ENCODE peak calls at places on chromosomes 1 and 21, in nine cellular contexts. G, S, R, W, O, C, I, Q and U are unnamed samples.

GRCh38 chr1:64965239-64966157 is 851 bp downstream of the JAK1 start:
- DNase-seq in C (peak; percentile 73), G (peak; percentile 69), S (peak; percentile 69), R (peak; percentile 76), W (peak; percentile 58), O (peak; percentile 40), Q (peak; percentile 70), I (peak; percentile 75), U (peak; percentile 95)

GRCh38 chr1:70324683-70325082 is 29.8 kb downstream of the ANKRD13C start:
- DNase-seq in R (no peak), S (no peak), Q (no peak), G (no peak), O (no peak), W (no peak), C (no peak), I (no peak), U (no peak)

GRCh38 chr1:164617607-164618564 is 58.9 kb downstream of the PBX1 start:
- DNase-seq in S (no peak), C (no peak), O (no peak), R (peak; percentile 42), I (peak; percentile 43), G (no peak), Q (no peak), W (peak; percentile 44), U (no peak)

GRCh38 chr21:42556960-42557359 is 43.3 kb downstream of the SLC37A1 start:
- DNase-seq in W (no peak), G (peak; percentile 33), C (no peak), Q (peak; percentile 4), I (peak; percentile 8), S (no peak), O (no peak), R (no peak), U (peak; percentile 69)

GRCh38 chr1:231899713-231900112 is 273.1 kb downstream of the DISC1 start:
- DNase-seq in R (no peak), Q (no peak), S (no peak), C (no peak), W (no peak), I (no peak), O (no peak), G (no peak), U (no peak)

GRCh38 chr1:188986751-188987417 is 1490.8 kb downstream of the BRINP3 start:
- DNase-seq in W (no peak), Q (no peak), O (no peak), R (no peak), S (no peak), C (no peak), G (no peak), I (no peak), U (no peak)

GRCh38 chr1:211372463-211372862 is 45.8 kb downstream of the TRAF5 start:
- DNase-seq in S (no peak), R (no peak), I (no peak), C (no peak), Q (no peak), O (no peak), G (no peak), W (no peak), U (no peak)

GRCh38 chr1:220335668-220336067 is 63.4 kb upstream of the RAB3GAP2 start:
- DNase-seq in G (no peak), Q (no peak), O (peak; percentile 11), I (no peak), W (no peak), R (no peak), S (peak; percentile 87), C (no peak), U (no peak)

GRCh38 chr1:57279909-57280666 is 143.8 kb downstream of the DAB1 start:
- DNase-seq in W (no peak), Q (no peak), C (no peak), O (peak; percentile 33), G (no peak), S (no peak), R (peak; percentile 2), I (no peak), U (no peak)

GRCh38 chr1:183975651-183976050 is 61.9 kb downstream of the COLGALT2 start:
- DNase-seq in R (no peak), W (no peak), O (no peak), I (no peak), Q (no peak), S (no peak), G (no peak), C (no peak), U (no peak)

GRCh38 chr21:43935711-43936110 is 70.7 kb downstream of the AGPAT3 start:
- DNase-seq in W (no peak), I (no peak), C (no peak), Q (no peak), R (no peak), S (peak; percentile 65), G (no peak), O (no peak), U (no peak)

GRCh38 chr1:231983266-231984193 is 356.9 kb downstream of the DISC1 start:
- DNase-seq in I (no peak), C (no peak), R (no peak), W (no peak), G (no peak), O (no peak), S (no peak), Q (no peak), U (no peak)

GRCh38 chr1:23278717-23279116 is 61.4 kb upstream of the HTR1D start:
- DNase-seq in R (no peak), S (no peak), I (no peak), G (no peak), W (no peak), O (no peak), Q (no peak), C (no peak), U (no peak)

GRCh38 chr21:45756029-45756428 is 112.5 kb downstream of the PCBP3 start:
- DNase-seq in O (no peak), C (no peak), I (no peak), R (no peak), G (no peak), S (no peak), W (no peak), Q (no peak), U (no peak)

GRCh38 chr1:50959303-50959912 is 659 bp downstream of the FAF1 start:
- DNase-seq in W (peak; percentile 12), S (no peak), O (peak; percentile 24), Q (no peak), I (peak; percentile 35), R (peak; percentile 37), G (peak; percentile 58), C (no peak), U (no peak)

GRCh38 chr1:199033709-199034108 is 394.9 kb downstream of the PTPRC start:
- DNase-seq in S (no peak), W (no peak), Q (no peak), I (no peak), G (no peak), C (no peak), O (no peak), R (no peak), U (no peak)

GRCh38 chr1:180571832-180572636 is 13.3 kb downstream of the OVAAL start:
- DNase-seq in R (peak; percentile 50), G (no peak), I (no peak), O (no peak), S (no peak), Q (no peak), W (no peak), C (no peak), U (no peak)

GRCh38 chr1:39159224-39160036 is 45.1 kb upstream of the MACF1 start:
- DNase-seq in G (no peak), S (peak; percentile 52), C (no peak), I (peak; percentile 56), W (no peak), Q (no peak), R (peak; percentile 48), O (peak; percentile 47), U (no peak)

GRCh38 chr1:33111965-33112364 is 31.0 kb downstream of the AZIN2 start:
- DNase-seq in C (no peak), W (no peak), I (no peak), R (peak; percentile 44), S (no peak), O (no peak), Q (no peak), G (no peak), U (no peak)

GRCh38 chr1:155049651-155050559 is 1.2 kb upstream of the ADAM15 start:
- DNase-seq in I (no peak), G (no peak), W (no peak), O (peak; percentile 69), R (peak; percentile 69), S (no peak), C (no peak), Q (no peak), U (no peak)
- TF ChIP-seq POLR2A in I (no peak), G (no peak), W (no peak), O (no peak), R (no peak), S (no peak), C (no peak), Q (no peak), U (no peak)

GRCh38 chr1:186244825-186245224 is 130.2 kb downstream of the TPR start:
- DNase-seq in O (no peak), S (no peak), I (no peak), W (no peak), G (peak; percentile 17), R (no peak), Q (no peak), C (no peak), U (no peak)
- TF ChIP-seq CTCF in O (no peak), S (no peak), I (no peak), W (no peak), G (no peak), R (peak; percentile 17), Q (no peak), C (no peak), U (no peak)

DNA sequence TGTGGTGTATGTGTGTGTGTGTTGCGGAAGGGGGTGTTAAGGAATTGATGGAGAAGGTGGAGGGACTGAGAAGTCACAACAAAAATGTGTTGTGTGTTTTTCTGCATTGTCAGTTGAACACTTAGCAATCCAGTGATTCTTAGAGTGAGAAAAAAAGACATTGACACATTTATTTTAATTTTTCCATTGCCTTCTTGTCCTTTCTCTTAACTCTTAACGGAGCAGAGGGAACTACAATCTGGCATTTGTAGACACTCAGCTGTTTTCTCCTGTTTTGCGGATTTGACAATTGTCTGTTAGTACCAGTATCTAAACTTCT is 725 bp downstream of the C1orf53 start:
- DNase-seq in C (no peak), S (no peak), W (no peak), I (no peak), G (no peak), O (no peak), R (no peak), Q (no peak), U (no peak)
- H3K27me3 ChIP-seq in C (peaks cover 9% of the 10 kb centered on the region), S (peaks cover 51% of the 10 kb centered on the region), W (no peaks in the 10 kb centered on the region), I (peaks cover 59% of the 10 kb centered on the region), G (no peaks in the 10 kb centered on the region), O (no peaks in the 10 kb centered on the region), R (peaks cover 12% of the 10 kb centered on the region), Q (no peaks in the 10 kb centered on the region), U (peaks cover 10% of the 10 kb centered on the region)

DNA sequence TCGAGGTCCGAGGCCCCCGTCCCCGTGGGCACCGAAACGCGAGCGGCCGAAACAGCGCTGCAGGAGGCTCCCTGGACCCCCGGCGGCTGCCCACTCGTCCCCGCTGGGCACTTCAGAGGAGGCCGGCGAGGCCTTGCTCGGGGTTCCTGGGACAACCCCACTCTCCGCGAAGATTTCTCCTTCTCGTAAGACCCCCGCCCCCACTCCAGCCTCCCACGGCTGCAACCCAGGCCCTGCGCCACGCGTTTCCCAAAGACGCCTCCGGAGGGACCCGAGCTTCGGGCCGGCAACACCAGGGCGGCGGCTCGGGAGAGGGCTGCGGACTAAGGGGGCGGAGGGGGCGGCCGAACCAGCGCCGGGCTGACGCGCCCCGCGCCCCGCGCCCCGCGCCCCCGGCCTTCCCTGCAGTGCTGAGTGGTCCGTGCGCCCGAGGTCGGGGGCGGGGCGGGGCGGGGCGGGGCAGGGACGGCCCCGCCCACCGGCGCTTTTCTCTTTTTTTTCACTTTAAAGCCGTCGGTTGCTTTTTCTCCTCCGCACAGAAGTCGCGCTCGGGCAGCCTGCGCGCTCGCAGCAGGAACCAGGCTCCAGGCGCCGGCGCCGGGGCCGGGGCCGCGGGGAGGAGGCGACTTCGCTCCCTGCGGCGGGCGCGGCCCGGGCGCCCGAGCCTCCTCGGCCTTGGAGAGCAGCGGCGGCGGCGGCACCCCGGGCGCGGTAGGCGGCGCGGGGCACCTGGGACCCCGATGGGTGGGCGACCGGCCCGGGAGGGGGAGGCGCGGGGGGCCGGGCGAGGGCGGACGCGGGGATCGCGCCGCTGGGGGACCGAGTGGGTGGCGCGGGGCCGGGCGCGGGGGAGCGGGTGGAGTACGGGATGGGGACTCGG is at the start of gene SPSB1:
- DNase-seq in G (peak; percentile 86), Q (peak; percentile 79), R (peak; percentile 78), I (peak; percentile 88), W (peak; percentile 59), O (peak; percentile 78), S (peak; percentile 84), C (peak; percentile 79), U (peak; percentile 88)
- TF ChIP-seq POLR2A in G (peak; percentile 60), Q (peak; percentile 92), R (peak; percentile 98), I (peak; percentile 73), W (peak; percentile 90), O (peak; percentile 73), S (no peak), C (peak; percentile 89), U (peak; percentile 87)